ENCODE peak calls at places on chromosomes 16 and 17, in ten cellular contexts. I is ovary; B is A549; G is AG04450; E is fibroblast of the aortic adventitia; U is prostate gland; Q is neural progenitor cell; O is BE2C; M is PC-9; P is CD4-positive, alpha-beta T cell. H is an unnamed sample.

GRCh38 chr17:57808882-57809281 is 41.0 kb downstream of the MRPS23 start:
- DNase-seq in U (no peak), I (no peak), O (no peak), P (no peak), M (no peak), Q (no peak), B (no peak), G (no peak), E (no peak), H (no peak)

GRCh38 chr17:81831957-81832607 is 1.0 kb downstream of the MCRIP1 start:
- DNase-seq in Q (no peak), G (no peak), P (peak; percentile 45), M (no peak), U (no peak), B (no peak), I (no peak), E (peak; percentile 59), O (no peak), H (no peak)

GRCh38 chr16:70778901-70779309 is 22.1 kb downstream of the VAC14 start:
- DNase-seq in G (peak; percentile 89), E (peak; percentile 95), I (peak; percentile 92), B (peak; percentile 88), M (peak; percentile 45), P (no peak), Q (peak; percentile 92), O (peak; percentile 78), U (peak; percentile 35), H (no peak)

GRCh38 chr16:30068750-30069574 is 3.4 kb downstream of the ALDOA start:
- DNase-seq in B (no peak), I (peak; percentile 53), P (peak; percentile 62), U (no peak), Q (peak; percentile 39), O (peak; percentile 55), G (no peak), E (peak; percentile 31), M (no peak), H (peak; percentile 63)

GRCh38 chr17:34741967-34742366 is 162.6 kb downstream of the TMEM132E start:
- DNase-seq in B (no peak), G (no peak), M (no peak), P (no peak), O (no peak), I (no peak), E (no peak), Q (no peak), U (no peak), H (no peak)

GRCh38 chr17:47935961-47936360 is 5.4 kb upstream of the PNPO start:
- DNase-seq in Q (no peak), P (no peak), E (peak; percentile 85), G (peak; percentile 18), U (no peak), I (no peak), O (no peak), M (peak; percentile 98), B (peak; percentile 75), H (no peak)

GRCh38 chr17:66459811-66460270 is 157.4 kb downstream of the PRKCA start:
- DNase-seq in Q (no peak), P (no peak), I (peak; percentile 58), M (peak; percentile 94), G (peak; percentile 97), E (peak; percentile 99), O (no peak), U (no peak), B (peak; percentile 94), H (no peak)

GRCh38 chr17:79306688-79307323 is 232.2 kb downstream of the ENGASE start:
- DNase-seq in B (no peak), U (no peak), Q (no peak), E (peak; percentile 5), O (no peak), M (no peak), G (no peak), I (no peak), P (no peak), H (no peak)

GRCh38 chr16:12257926-12258561 is 281.5 kb downstream of the SNX29 start:
- DNase-seq in I (no peak), M (no peak), P (no peak), G (no peak), E (no peak), B (no peak), O (peak; percentile 18), U (no peak), Q (peak; percentile 41), H (peak; percentile 50)

GRCh38 chr17:74552037-74552436 is 6.1 kb upstream of the CD300C start:
- DNase-seq in E (no peak), O (no peak), Q (no peak), P (no peak), B (no peak), G (no peak), I (no peak), M (no peak), U (no peak), H (no peak)

GRCh38 chr17:33291248-33292183 is 1.6 kb downstream of the ASIC2 start:
- DNase-seq in E (no peak), B (peak; percentile 26), I (peak; percentile 28), P (no peak), G (no peak), Q (peak; percentile 77), M (no peak), O (peak; percentile 30), U (no peak), H (peak; percentile 54)

GRCh38 chr16:19282101-19282500 is 3.4 kb upstream of the CLEC19A start:
- DNase-seq in B (no peak), P (no peak), O (no peak), U (no peak), M (no peak), Q (no peak), I (no peak), E (no peak), G (no peak), H (no peak)

GRCh38 chr17:75530837-75531723 is 5.6 kb downstream of the LLGL2 start:
- DNase-seq in G (no peak), U (no peak), M (no peak), B (no peak), P (no peak), Q (no peak), E (no peak), I (no peak), O (no peak), H (no peak)

GRCh38 chr17:39702901-39703893 is 3.3 kb downstream of the ERBB2 start:
- DNase-seq in G (no peak), O (no peak), E (peak; percentile 41), P (no peak), B (peak; percentile 59), U (peak; percentile 57), Q (peak; percentile 21), M (peak; percentile 71), I (no peak), H (no peak)

GRCh38 chr17:73524941-73525679 is 119.1 kb downstream of the SDK2 start:
- DNase-seq in E (no peak), M (no peak), I (no peak), Q (no peak), P (no peak), B (no peak), U (no peak), O (no peak), G (no peak), H (no peak)
- TF ChIP-seq CTCF in E (no peak), M (no peak), I (no peak), Q (no peak), P (no peak), B (no peak), U (no peak), O (no peak), G (no peak), H (no peak)

GRCh38 chr16:60203525-60204124 is 1469.5 kb upstream of the GOT2 start:
- DNase-seq in M (no peak), I (no peak), P (no peak), E (no peak), B (peak; percentile 5), G (no peak), O (no peak), Q (peak; percentile 26), U (no peak), H (no peak)
- TF ChIP-seq CTCF in M (peak; percentile 62), I (no peak), P (no peak), E (no peak), B (peak; percentile 65), G (peak; percentile 24), O (peak; percentile 26), Q (peak; percentile 67), U (no peak), H (peak; percentile 66)

GRCh38 chr16:722835-723633 is 2.1 kb downstream of the ANTKMT start:
- DNase-seq in Q (no peak), O (no peak), U (no peak), M (no peak), I (no peak), B (no peak), G (no peak), P (no peak), E (no peak), H (no peak)

GRCh38 chr16:721765-722481 is 977 bp downstream of the ANTKMT start:
- DNase-seq in Q (no peak), O (no peak), U (no peak), M (no peak), B (no peak), G (no peak), P (no peak), E (no peak), I (no peak), H (no peak)

GRCh38 chr16:720507-720989 is 398 bp upstream of the ANTKMT start:
- DNase-seq in M (no peak), B (peak; percentile 72), I (peak; percentile 54), U (no peak), E (peak; percentile 62), G (no peak), O (peak; percentile 89), Q (peak; percentile 81), P (no peak), H (peak; percentile 78)

GRCh38 chr16:719815-720506 is 985 bp upstream of the ANTKMT start:
- DNase-seq in O (peak; percentile 60), Q (no peak), E (no peak), B (peak; percentile 70), U (no peak), G (no peak), I (no peak), P (no peak), M (no peak), H (no peak)

GRCh38 chr16:720990-721764 is at the start of gene ANTKMT:
- DNase-seq in I (peak; percentile 81), G (no peak), O (peak; percentile 93), U (peak; percentile 65), Q (peak; percentile 98), B (peak; percentile 84), P (peak; percentile 73), E (peak; percentile 65), M (peak; percentile 73), H (peak; percentile 91)
- TF ChIP-seq CTCF in I (no peak), G (no peak), O (no peak), U (no peak), Q (no peak), B (no peak), P (no peak), E (no peak), M (no peak), H (no peak)

DNA sequence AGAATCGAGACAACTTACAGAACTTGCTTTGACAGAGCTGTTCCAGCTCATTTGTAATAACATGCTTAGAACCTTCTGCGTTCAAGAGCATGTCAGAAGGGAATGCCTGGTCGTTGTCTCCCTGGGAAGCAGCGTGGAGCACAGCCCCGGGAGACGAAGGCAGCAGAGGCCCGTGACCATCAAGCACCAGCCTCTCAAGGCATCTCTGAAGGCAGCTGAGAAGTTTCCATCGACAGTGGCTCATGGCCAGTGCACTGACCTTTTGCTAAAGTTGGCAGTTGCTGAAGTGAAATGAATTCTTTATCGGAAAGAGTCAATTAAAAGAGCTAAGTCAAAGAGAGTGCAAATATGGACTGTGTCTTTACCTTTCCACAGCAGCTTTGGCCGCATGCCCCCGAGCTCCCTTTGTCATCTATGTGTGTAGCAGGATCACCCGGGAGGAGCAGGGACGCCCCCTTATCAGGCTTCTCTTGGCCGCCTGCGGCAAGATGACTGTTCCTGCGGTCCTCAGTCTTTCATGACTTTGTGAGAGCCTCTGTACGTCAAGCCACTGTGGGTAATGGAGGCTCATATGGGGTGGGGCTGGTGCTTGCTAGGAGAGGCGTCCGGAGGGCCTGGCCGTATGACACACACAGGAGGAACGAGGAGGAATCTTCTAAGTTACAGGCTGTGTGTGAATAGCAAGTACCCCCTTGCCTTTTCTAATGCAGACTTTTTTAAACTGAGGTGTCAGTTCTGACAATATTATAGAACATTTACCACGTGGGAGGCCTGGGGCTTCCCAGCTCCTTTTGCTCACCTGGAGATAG is 54.2 kb downstream of the LDHD start:
- DNase-seq in I (peak; percentile 42), U (no peak), Q (no peak), E (peak; percentile 49), B (no peak), O (no peak), P (no peak), G (no peak), M (peak; percentile 82), H (no peak)
- TF ChIP-seq CTCF in I (no peak), U (no peak), Q (no peak), E (no peak), B (no peak), O (no peak), P (no peak), G (no peak), M (no peak), H (no peak)

H was measured in glutamatergic neuron.